ENCODE peak calls at places on chromosomes 7 and 10, in seven cellular contexts. Y, E, W, D, R, K and Z are unnamed samples.
A peak's percentile ranks its signal among the peaks of the same experiment; 100 is the strongest.

GRCh38 chr10:122521011-122521410 is 39.5 kb upstream of the DMBT1 start:
- DNase-seq in K (no peak), Y (no peak), R (no peak), E (no peak), D (no peak), W (no peak), Z (no peak)

GRCh38 chr7:101618207-101618839 is 10.8 kb downstream of the MYL10 start:
- DNase-seq in D (peak; percentile 92), R (no peak), Y (no peak), W (no peak), E (no peak), K (no peak), Z (no peak)

GRCh38 chr7:26858229-26858568 is 6.2 kb downstream of the SKAP2 start:
- DNase-seq in D (no peak), W (peak; percentile 5), R (no peak), E (no peak), K (no peak), Y (no peak), Z (peak; percentile 3)

GRCh38 chr7:128176696-128177095 is 64.4 kb upstream of the LEP start:
- DNase-seq in D (peak; percentile 95), Y (peak; percentile 8), K (no peak), W (no peak), R (no peak), E (no peak), Z (peak; percentile 58)

GRCh38 chr7:130276796-130277762 is 10.4 kb downstream of the CPA2 start:
- DNase-seq in Y (no peak), D (no peak), K (no peak), W (peak; percentile 78), R (peak; percentile 65), E (no peak), Z (no peak)

GRCh38 chr10:127695431-127695830 is 41.6 kb upstream of the FOXI2 start:
- DNase-seq in R (no peak), W (no peak), K (no peak), Y (no peak), D (no peak), E (no peak), Z (peak; percentile 68)

GRCh38 chr7:167976-168791 is 24.2 kb upstream of the FAM20C start:
- DNase-seq in D (no peak), W (no peak), R (no peak), K (no peak), E (no peak), Y (no peak), Z (no peak)

GRCh38 chr7:81603-82342 is 110.6 kb upstream of the FAM20C start:
- DNase-seq in Y (no peak), E (no peak), W (no peak), K (no peak), R (no peak), D (no peak), Z (no peak)

GRCh38 chr10:21517983-21518628 is 7.4 kb downstream of the SKIDA1 start:
- DNase-seq in R (peak; percentile 82), K (no peak), Y (no peak), E (no peak), W (peak; percentile 68), D (no peak), Z (peak; percentile 45)

GRCh38 chr7:5296627-5297226 is 14.0 kb downstream of the SLC29A4 start:
- DNase-seq in D (peak; percentile 27), E (peak; percentile 75), K (peak; percentile 72), R (peak; percentile 24), Y (peak; percentile 94), W (no peak), Z (peak; percentile 85)

GRCh38 chr10:132589015-132589414 is 51.4 kb downstream of the INPP5A start:
- DNase-seq in Y (no peak), E (no peak), R (no peak), W (no peak), K (no peak), D (no peak), Z (no peak)

GRCh38 chr7:40829201-40829600 is 694.4 kb downstream of the SUGCT start:
- DNase-seq in W (no peak), K (no peak), R (no peak), D (no peak), E (no peak), Y (no peak), Z (no peak)

GRCh38 chr10:110502851-110503301 is 5.2 kb downstream of the DUSP5 start:
- DNase-seq in K (no peak), W (peak; percentile 80), Y (no peak), R (peak; percentile 64), D (peak; percentile 29), E (no peak), Z (no peak)

GRCh38 chr7:99837649-99838361 is 10.0 kb downstream of the CYP3A43 start:
- DNase-seq in E (no peak), W (no peak), K (no peak), Y (no peak), R (no peak), D (peak; percentile 7), Z (no peak)

GRCh38 chr10:49761789-49762565 is at the start of gene OGDHL:
- DNase-seq in Y (peak; percentile 73), K (no peak), W (peak; percentile 19), D (peak; percentile 50), R (peak; percentile 39), E (peak; percentile 83), Z (peak; percentile 80)

GRCh38 chr7:46494026-46494425 is 573.0 kb upstream of the IGFBP3 start:
- DNase-seq in E (no peak), D (peak; percentile 16), W (peak; percentile 66), K (no peak), R (peak; percentile 89), Y (no peak), Z (no peak)

GRCh38 chr10:60917331-60918280 is 26.4 kb downstream of the RHOBTB1 start:
- DNase-seq in E (no peak), D (peak; percentile 71), K (no peak), R (no peak), Y (no peak), W (peak; percentile 27), Z (no peak)

GRCh38 chr10:12947741-12948140 is 53.8 kb downstream of the CCDC3 start:
- DNase-seq in E (no peak), W (no peak), Y (no peak), K (no peak), R (no peak), D (no peak), Z (no peak)
- H2BK5ac ChIP-seq in E (no peak overlapping the region), W (no peak overlapping the region), Y (no peak overlapping the region), K (no peak overlapping the region), R (no peak overlapping the region), D (no peak overlapping the region), Z (no peak overlapping the region)

DNA sequence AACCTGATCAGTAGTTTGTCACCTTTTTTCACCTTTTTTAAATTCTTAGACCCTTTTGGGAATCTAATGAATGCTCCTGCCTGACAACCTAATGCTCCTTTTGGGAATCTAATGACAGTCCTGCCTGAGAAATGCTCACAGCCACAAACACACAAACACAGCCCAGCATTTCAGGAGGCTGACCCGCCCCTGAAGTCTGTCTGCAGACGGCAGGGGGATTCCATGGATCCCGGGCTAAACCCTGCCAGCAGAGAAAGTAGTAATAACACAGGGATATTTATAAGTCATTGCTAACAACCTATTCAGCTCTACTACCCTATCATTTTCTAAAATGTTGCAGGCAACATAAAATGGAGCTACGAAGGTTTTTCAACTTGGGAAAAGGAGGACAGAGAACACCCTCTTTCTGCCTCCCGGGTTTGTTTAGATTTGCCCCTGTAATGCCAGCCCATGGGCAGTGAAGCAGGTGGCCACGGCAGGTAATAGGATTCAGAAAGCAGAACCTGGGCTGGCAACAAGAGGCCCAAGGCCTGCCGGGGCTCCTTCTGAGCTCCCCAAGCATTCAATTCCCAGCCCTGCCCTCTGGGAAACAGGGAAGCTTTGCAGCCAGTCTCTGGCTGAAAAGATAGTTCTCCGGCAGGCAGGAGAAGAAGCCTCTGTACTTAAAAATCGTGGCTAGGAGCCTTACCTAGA is 65.2 kb downstream of the CREB3L2 start:
- DNase-seq in Y (no peak), D (peak; percentile 54), W (no peak), K (no peak), R (peak; percentile 70), E (no peak), Z (no peak)
- H3K27ac ChIP-seq in Y (no peak overlapping the region), D (peak overlapping the region; percentile 73), W (no peak overlapping the region), K (no peak overlapping the region), R (no peak overlapping the region), E (no peak overlapping the region), Z (no peak overlapping the region)

GRCh38 chr10:69636273-69636575 is 6.2 kb downstream of the FAM241B start:
- DNase-seq in D (no peak), R (no peak), K (no peak), Y (no peak), E (no peak), W (no peak), Z (no peak)
- H3K23ac ChIP-seq in D (no peak overlapping the region), R (no peak overlapping the region), K (no peak overlapping the region), Y (no peak overlapping the region), E (no peak overlapping the region), W (no peak overlapping the region), Z (no peak overlapping the region)

GRCh38 chr10:95485445-95485844 is 75.7 kb downstream of the SORBS1 start:
- DNase-seq in K (no peak), D (peak; percentile 81), Y (no peak), E (no peak), W (no peak), R (no peak), Z (peak; percentile 44)
- H2BK5ac ChIP-seq in K (no peak overlapping the region), D (no peak overlapping the region), Y (no peak overlapping the region), E (no peak overlapping the region), W (no peak overlapping the region), R (no peak overlapping the region), Z (no peak overlapping the region)

DNA sequence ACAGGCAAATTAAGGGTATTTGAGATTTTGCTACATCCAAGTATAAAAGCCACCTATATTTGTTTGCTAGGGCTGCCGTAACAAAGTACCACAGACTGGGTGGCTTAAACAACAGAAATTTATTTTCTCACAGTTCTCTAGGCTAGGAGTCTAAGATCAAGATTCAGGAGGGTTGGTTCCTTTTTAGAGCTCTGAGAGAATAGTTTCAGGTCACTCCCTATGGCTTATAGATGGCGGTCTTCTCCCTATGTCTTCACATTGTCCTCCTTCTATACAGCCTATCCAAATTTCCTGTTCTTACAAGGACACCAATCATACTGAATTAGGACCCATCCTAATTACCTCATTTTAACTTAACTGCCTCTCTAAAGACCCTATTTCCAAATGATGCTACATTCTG is 11.2 kb downstream of the HYCC1 start:
- DNase-seq in K (no peak), R (no peak), D (no peak), E (no peak), Y (no peak), W (no peak), Z (no peak)
- H3K27ac ChIP-seq in K (no peak overlapping the region), R (no peak overlapping the region), D (no peak overlapping the region), E (no peak overlapping the region), Y (no peak overlapping the region), W (no peak overlapping the region), Z (no peak overlapping the region)

DNA sequence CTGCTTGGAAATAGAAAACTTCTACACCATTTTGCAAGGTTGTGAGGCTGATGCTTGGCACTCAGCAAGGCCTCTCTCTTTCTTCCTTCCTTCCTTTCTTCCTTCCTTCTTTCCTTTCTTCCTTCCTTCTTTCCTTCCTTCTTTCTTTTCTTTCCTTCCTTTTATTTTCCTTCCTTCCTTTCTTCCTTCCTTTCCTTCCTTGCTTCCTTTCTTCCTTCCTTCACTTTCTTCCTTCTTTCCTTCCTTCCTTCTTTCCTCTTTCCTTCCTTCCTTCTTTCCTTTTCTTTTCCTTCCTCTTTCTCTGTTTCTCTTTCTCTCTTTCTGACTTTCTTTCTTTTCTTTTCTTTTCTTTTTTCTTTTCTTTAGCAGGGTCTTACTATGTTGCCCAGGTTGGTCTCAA is 460.4 kb downstream of the KCNMA1 start:
- DNase-seq in K (no peak), W (no peak), R (no peak), Y (no peak), E (no peak), D (no peak), Z (no peak)
- H3K23ac ChIP-seq in K (no peak overlapping the region), W (no peak overlapping the region), R (no peak overlapping the region), Y (no peak overlapping the region), E (no peak overlapping the region), D (no peak overlapping the region), Z (no peak overlapping the region)